ENCODE peak calls at places on chromosomes 1 and 21, in ten cellular contexts. One of them, this sample, is unnamed.

GRCh38 chr1:208107817-208108608 is 136.2 kb downstream of the PLXNA2 start:
- DNase-seq in ELR: peak
- DNase-seq in nephron progenitor cell: no peak
- DNase-seq in T1000: peak
- DNase-seq in left lung: peak
- DNase-seq in stimulated activated CD8-positive, alpha-beta memory T cell treated with anti-CD3 and anti-CD28 coated beads, Interleukin-7, amount 100 ng/mL, for 1 hour: no peak
- DNase-seq in germinal center: no peak
- DNase-seq in choroid plexus epithelial cell: peak
- DNase-seq in GM23338: no peak
- DNase-seq in GOT3: peak
- DNase-seq in this sample: no peak

GRCh38 chr1:83761084-83761760 is 237.7 kb downstream of the TTLL7 start:
- DNase-seq in ELR: no peak
- DNase-seq in nephron progenitor cell: peak
- DNase-seq in T1000: no peak
- DNase-seq in left lung: no peak
- DNase-seq in stimulated activated CD8-positive, alpha-beta memory T cell treated with anti-CD3 and anti-CD28 coated beads, Interleukin-7, amount 100 ng/mL, for 1 hour: no peak
- DNase-seq in germinal center: peak
- DNase-seq in choroid plexus epithelial cell: no peak
- DNase-seq in GM23338: no peak
- DNase-seq in GOT3: no peak
- DNase-seq in this sample: peak

GRCh38 chr21:26909972-26910371 is 56.9 kb downstream of the ADAMTS5 start:
- DNase-seq in ELR: peak
- DNase-seq in nephron progenitor cell: peak
- DNase-seq in T1000: no peak
- DNase-seq in left lung: no peak
- DNase-seq in stimulated activated CD8-positive, alpha-beta memory T cell treated with anti-CD3 and anti-CD28 coated beads, Interleukin-7, amount 100 ng/mL, for 1 hour: no peak
- DNase-seq in germinal center: no peak
- DNase-seq in choroid plexus epithelial cell: peak
- DNase-seq in GM23338: peak
- DNase-seq in GOT3: no peak
- DNase-seq in this sample: no peak

GRCh38 chr1:201396859-201397464 is 2.2 kb downstream of the LAD1 start:
- DNase-seq in ELR: peak
- DNase-seq in nephron progenitor cell: no peak
- DNase-seq in T1000: no peak
- DNase-seq in left lung: peak
- DNase-seq in stimulated activated CD8-positive, alpha-beta memory T cell treated with anti-CD3 and anti-CD28 coated beads, Interleukin-7, amount 100 ng/mL, for 1 hour: no peak
- DNase-seq in germinal center: no peak
- DNase-seq in choroid plexus epithelial cell: no peak
- DNase-seq in GM23338: no peak
- DNase-seq in GOT3: no peak
- DNase-seq in this sample: no peak

GRCh38 chr1:224700915-224701531 is 84.9 kb downstream of the CNIH3 start:
- DNase-seq in ELR: peak
- DNase-seq in nephron progenitor cell: peak
- DNase-seq in T1000: no peak
- DNase-seq in left lung: no peak
- DNase-seq in stimulated activated CD8-positive, alpha-beta memory T cell treated with anti-CD3 and anti-CD28 coated beads, Interleukin-7, amount 100 ng/mL, for 1 hour: no peak
- DNase-seq in germinal center: peak
- DNase-seq in choroid plexus epithelial cell: peak
- DNase-seq in GM23338: peak
- DNase-seq in GOT3: no peak
- DNase-seq in this sample: peak

GRCh38 chr21:30463713-30464112 is 16.5 kb downstream of the KRTAP19-1 start:
- DNase-seq in ELR: peak
- DNase-seq in nephron progenitor cell: no peak
- DNase-seq in T1000: no peak
- DNase-seq in left lung: no peak
- DNase-seq in stimulated activated CD8-positive, alpha-beta memory T cell treated with anti-CD3 and anti-CD28 coated beads, Interleukin-7, amount 100 ng/mL, for 1 hour: no peak
- DNase-seq in germinal center: no peak
- DNase-seq in choroid plexus epithelial cell: peak
- DNase-seq in GM23338: peak
- DNase-seq in GOT3: no peak
- DNase-seq in this sample: no peak

GRCh38 chr1:5826601-5827000 is 165.6 kb downstream of the NPHP4 start:
- DNase-seq in ELR: no peak
- DNase-seq in nephron progenitor cell: no peak
- DNase-seq in T1000: no peak
- DNase-seq in left lung: no peak
- DNase-seq in stimulated activated CD8-positive, alpha-beta memory T cell treated with anti-CD3 and anti-CD28 coated beads, Interleukin-7, amount 100 ng/mL, for 1 hour: no peak
- DNase-seq in germinal center: no peak
- DNase-seq in choroid plexus epithelial cell: no peak
- DNase-seq in GM23338: no peak
- DNase-seq in GOT3: no peak
- DNase-seq in this sample: no peak

GRCh38 chr1:58768332-58768731 is 15.5 kb downstream of the JUN start:
- DNase-seq in ELR: no peak
- DNase-seq in nephron progenitor cell: no peak
- DNase-seq in T1000: no peak
- DNase-seq in left lung: no peak
- DNase-seq in stimulated activated CD8-positive, alpha-beta memory T cell treated with anti-CD3 and anti-CD28 coated beads, Interleukin-7, amount 100 ng/mL, for 1 hour: no peak
- DNase-seq in germinal center: no peak
- DNase-seq in choroid plexus epithelial cell: peak
- DNase-seq in GM23338: no peak
- DNase-seq in GOT3: no peak
- DNase-seq in this sample: no peak

GRCh38 chr1:67937651-67938050 is 104.4 kb upstream of the GNG12 start:
- DNase-seq in ELR: no peak
- DNase-seq in nephron progenitor cell: peak
- DNase-seq in T1000: no peak
- DNase-seq in left lung: no peak
- DNase-seq in stimulated activated CD8-positive, alpha-beta memory T cell treated with anti-CD3 and anti-CD28 coated beads, Interleukin-7, amount 100 ng/mL, for 1 hour: no peak
- DNase-seq in germinal center: no peak
- DNase-seq in choroid plexus epithelial cell: peak
- DNase-seq in GM23338: no peak
- DNase-seq in GOT3: no peak
- DNase-seq in this sample: no peak

GRCh38 chr1:203428981-203429599 is 46.5 kb upstream of the PRELP start:
- DNase-seq in ELR: no peak
- DNase-seq in nephron progenitor cell: no peak
- DNase-seq in T1000: no peak
- DNase-seq in left lung: no peak
- DNase-seq in stimulated activated CD8-positive, alpha-beta memory T cell treated with anti-CD3 and anti-CD28 coated beads, Interleukin-7, amount 100 ng/mL, for 1 hour: no peak
- DNase-seq in germinal center: no peak
- DNase-seq in choroid plexus epithelial cell: no peak
- DNase-seq in GM23338: no peak
- DNase-seq in GOT3: no peak
- DNase-seq in this sample: no peak

GRCh38 chr1:214380418-214380817 is 99.5 kb downstream of the SMYD2 start:
- DNase-seq in ELR: no peak
- DNase-seq in nephron progenitor cell: peak
- DNase-seq in T1000: no peak
- DNase-seq in left lung: no peak
- DNase-seq in stimulated activated CD8-positive, alpha-beta memory T cell treated with anti-CD3 and anti-CD28 coated beads, Interleukin-7, amount 100 ng/mL, for 1 hour: no peak
- DNase-seq in germinal center: no peak
- DNase-seq in choroid plexus epithelial cell: no peak
- DNase-seq in GM23338: no peak
- DNase-seq in GOT3: no peak
- DNase-seq in this sample: no peak

This sample was measured in GM10248.